ENCODE peak calls at places on chromosomes 3 and 15, in eight cellular contexts. P, Z, E, N, J, L, U and S are unnamed samples.

GRCh38 chr3:72050048-72050632 is 265.2 kb upstream of the PROK2 start:
- DNase-seq in N (no peak), J (no peak), E (no peak), U (no peak), P (no peak), L (no peak), Z (no peak), S (no peak)

GRCh38 chr3:186127463-186127862 is 18.6 kb upstream of the ETV5 start:
- DNase-seq in J (no peak), N (no peak), Z (no peak), P (no peak), L (no peak), E (no peak), U (no peak), S (no peak)

GRCh38 chr3:141992512-141992911 is 116.1 kb downstream of the ATP1B3 start:
- DNase-seq in N (no peak), E (no peak), U (no peak), J (no peak), P (no peak), Z (no peak), L (no peak), S (no peak)

GRCh38 chr15:31175484-31175883 is 74.0 kb upstream of the TRPM1 start:
- DNase-seq in E (no peak), J (no peak), U (no peak), Z (no peak), P (no peak), L (no peak), N (no peak), S (no peak)

GRCh38 chr15:78065284-78065872 is 12.1 kb downstream of the TBC1D2B start:
- DNase-seq in E (peak), L (no peak), U (no peak), Z (peak), J (no peak), P (peak), N (no peak), S (peak)

GRCh38 chr3:101148001-101148400 is 154.8 kb upstream of the ABI3BP start:
- DNase-seq in U (no peak), E (no peak), P (no peak), Z (no peak), N (no peak), J (no peak), L (no peak), S (no peak)

GRCh38 chr3:143835312-143835711 is 13.0 kb downstream of the SLC9A9 start:
- DNase-seq in L (no peak), J (no peak), E (no peak), Z (no peak), N (no peak), U (no peak), P (no peak), S (no peak)

GRCh38 chr3:11498646-11499045 is 145.1 kb downstream of the VGLL4 start:
- DNase-seq in L (no peak), P (peak), U (peak), E (peak), Z (peak), J (no peak), N (no peak), S (peak)

GRCh38 chr3:105353485-105354161 is 13.1 kb upstream of the ALCAM start:
- DNase-seq in P (peak), L (peak), U (no peak), Z (no peak), N (no peak), J (no peak), E (peak), S (no peak)